ENCODE peak calls at places on chromosome 18, in five cellular contexts. C is upper lobe of right lung, Q is suprapubic skin, P is HCT116, L is Caco-2. D is an unnamed sample. For H3K27me3 and H3K9me3, the result is how much of the 10 kb centered on the place peaks cover.

GRCh38 chr18:61991201-61991600 is 98.4 kb upstream of the RNF152 start:
- DNase-seq in Q (no peak), L (no peak), C (no peak), P (no peak), D (no peak)

GRCh38 chr18:63138469-63139340 is 180.9 kb downstream of the BCL2 start:
- DNase-seq in Q (no peak), P (no peak), L (no peak), C (no peak), D (no peak)

GRCh38 chr18:51184092-51184458 is 13.4 kb downstream of the MEX3C start:
- DNase-seq in L (no peak), P (no peak), Q (no peak), C (no peak), D (no peak)

GRCh38 chr18:70423988-70424387 is 135.1 kb downstream of the SOCS6 start:
- DNase-seq in P (peak), C (no peak), L (no peak), Q (no peak), D (no peak)

GRCh38 chr18:703660-704018 is 8.8 kb downstream of the ENOSF1 start:
- DNase-seq in Q (no peak), C (no peak), L (no peak), P (no peak), D (no peak)

GRCh38 chr18:6106116-6106645 is 210.9 kb upstream of the TMEM200C start:
- DNase-seq in C (no peak), L (no peak), Q (no peak), P (no peak), D (no peak)

GRCh38 chr18:79917351-79918088 is 33.9 kb downstream of the SLC66A2 start:
- DNase-seq in Q (peak), C (peak), L (no peak), P (no peak), D (no peak)

GRCh38 chr18:3449702-3450357 is at the start of gene TGIF1:
- DNase-seq in C (peak), L (peak), Q (peak), P (peak), D (peak)

GRCh38 chr18:2316686-2317308 is 254.5 kb downstream of the METTL4 start:
- DNase-seq in Q (no peak), L (peak), P (no peak), C (no peak), D (no peak)

GRCh38 chr18:9101730-9102390 is 639 bp upstream of the NDUFV2 start:
- DNase-seq in P (peak), C (no peak), Q (no peak), L (no peak), D (no peak)

GRCh38 chr18:49846263-49846662 is 32.9 kb upstream of the ACAA2 start:
- DNase-seq in C (no peak), Q (no peak), P (no peak), L (no peak), D (no peak)

GRCh38 chr18:79371536-79372210 is 24.1 kb upstream of the NFATC1 start:
- DNase-seq in Q (no peak), P (no peak), C (no peak), L (no peak), D (no peak)

GRCh38 chr18:32714571-32715148 is 58.2 kb downstream of the KLHL14 start:
- DNase-seq in P (peak), C (no peak), L (no peak), Q (no peak), D (no peak)

GRCh38 chr18:2848145-2848878 is 1.5 kb downstream of the EMILIN2 start:
- DNase-seq in C (no peak), L (no peak), P (no peak), Q (no peak), D (no peak)

GRCh38 chr18:8450013-8450412 is 159.2 kb upstream of the RAB12 start:
- DNase-seq in P (peak), Q (peak), L (no peak), C (no peak), D (no peak)

GRCh38 chr18:10086458-10086857 is 172.6 kb downstream of the VAPA start:
- DNase-seq in Q (no peak), P (no peak), C (no peak), L (no peak), D (no peak)

GRCh38 chr18:10930078-10930477 is 219.3 kb downstream of the PIEZO2 start:
- DNase-seq in L (no peak), P (no peak), C (no peak), Q (no peak), D (no peak)

GRCh38 chr18:21468514-21469164 is 131.9 kb downstream of the ESCO1 start:
- DNase-seq in P (no peak), Q (no peak), C (no peak), L (no peak), D (no peak)

GRCh38 chr18:5630057-5630765 is 86.4 kb upstream of the EPB41L3 start:
- DNase-seq in C (peak), P (no peak), L (peak), Q (peak), D (no peak)

GRCh38 chr18:35334821-35335220 is 9.4 kb downstream of the ZNF24 start:
- DNase-seq in L (no peak), Q (no peak), P (no peak), C (no peak), D (no peak)

GRCh38 chr18:12597775-12598174 is 60.1 kb downstream of the SPIRE1 start:
- DNase-seq in C (peak), P (peak), L (peak), Q (no peak), D (no peak)

GRCh38 chr18:50045126-50045525 is 149.8 kb downstream of the MYO5B start:
- DNase-seq in P (no peak), Q (no peak), C (no peak), L (no peak), D (no peak)

GRCh38 chr18:22515250-22515649 is 97.5 kb upstream of the CTAGE1 start:
- DNase-seq in C (no peak), L (no peak), Q (no peak), P (no peak), D (no peak)

GRCh38 chr18:49026501-49027378 is 76.0 kb upstream of the SMAD7 start:
- DNase-seq in L (no peak), P (no peak), Q (peak), C (peak), D (no peak)

GRCh38 chr18:48263421-48263820 is 145.8 kb downstream of the ZBTB7C start:
- DNase-seq in P (no peak), Q (no peak), L (no peak), C (no peak), D (no peak)

GRCh38 chr18:73408434-73408833 is 540.6 kb upstream of the NETO1 start:
- DNase-seq in P (no peak), Q (no peak), L (no peak), C (no peak), D (no peak)

GRCh38 chr18:3906072-3906471 is 456.1 kb downstream of the TGIF1 start:
- DNase-seq in Q (no peak), C (no peak), L (no peak), P (no peak), D (no peak)

GRCh38 chr18:54233761-54234160 is 9.3 kb upstream of the MBD2 start:
- DNase-seq in P (no peak), Q (no peak), C (no peak), L (no peak), D (no peak)

GRCh38 chr18:65409266-65409665 is 341.5 kb upstream of the CDH7 start:
- DNase-seq in C (no peak), L (no peak), Q (no peak), P (no peak), D (no peak)

GRCh38 chr18:58569490-58569911 is 59.4 kb downstream of the ALPK2 start:
- DNase-seq in P (no peak), Q (no peak), L (no peak), C (no peak), D (no peak)

GRCh38 chr18:45243347-45244095 is 371.8 kb upstream of the SLC14A2 start:
- DNase-seq in C (no peak), P (no peak), L (no peak), Q (no peak), D (no peak)

GRCh38 chr18:32271649-32272324 is 81.9 kb downstream of the MEP1B start:
- DNase-seq in C (no peak), L (no peak), Q (no peak), P (peak), D (no peak)

GRCh38 chr18:23574611-23575308 is 11.5 kb downstream of the NPC1 start:
- DNase-seq in P (no peak), Q (no peak), L (no peak), C (no peak), D (no peak)

GRCh38 chr18:46555213-46555612 is 101.8 kb downstream of the LOXHD1 start:
- DNase-seq in C (no peak), L (no peak), Q (no peak), P (no peak), D (no peak)
- TF ChIP-seq CTCF in C (no peak), L (no peak), Q (no peak), P (no peak), D (no peak)

DNA sequence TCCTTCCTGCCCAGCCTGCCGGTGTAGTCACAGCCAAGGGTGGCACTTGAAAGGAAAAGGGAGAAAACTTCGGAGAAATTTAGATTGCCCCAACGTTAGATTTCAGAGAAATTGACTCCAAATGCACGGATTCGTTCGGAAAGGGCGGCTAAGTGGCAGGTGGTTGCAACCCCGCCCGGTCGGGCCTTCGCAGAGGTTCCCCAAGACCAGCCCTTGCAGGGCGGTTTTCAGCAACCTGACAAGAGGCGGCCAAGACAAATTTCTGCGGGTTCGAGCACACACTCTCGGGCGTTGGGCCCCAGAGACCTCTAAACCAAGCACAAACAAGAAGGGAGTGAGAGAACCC is 4.8 kb downstream of the ONECUT2 start:
- DNase-seq in C (no peak), Q (no peak), L (no peak), P (no peak), D (no peak)
- H3K27me3 ChIP-seq in C (half or more), Q (half or more), L (under half), P (under half), D (half or more)

GRCh38 chr18:14104906-14105748 is 27.1 kb downstream of the ZNF519 start:
- DNase-seq in C (no peak), P (no peak), Q (no peak), L (no peak), D (no peak)

DNA sequence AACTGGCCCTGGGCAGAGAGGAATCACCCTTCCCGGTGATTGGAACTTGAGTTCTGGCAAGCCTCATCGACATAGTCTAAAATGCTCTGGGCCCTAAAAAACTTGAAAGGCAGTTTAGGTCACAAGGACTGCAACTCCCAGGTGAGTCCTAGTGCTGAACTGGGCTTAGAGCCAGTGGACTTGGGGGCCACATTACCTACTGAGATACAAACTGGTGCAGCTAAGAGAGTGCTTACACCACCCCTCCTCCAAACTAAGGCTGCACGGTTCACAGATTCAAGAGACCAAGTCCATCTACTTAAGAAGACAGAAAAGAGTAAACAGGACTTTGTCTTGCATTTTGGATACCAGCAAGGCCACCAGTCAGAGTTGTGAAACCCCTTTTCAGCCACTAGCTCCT is 25.3 kb downstream of the ZNF519 start:
- DNase-seq in L (no peak), P (no peak), C (no peak), Q (no peak), D (no peak)
- H3K9me3 ChIP-seq in L (under half), P (under half), C (under half), Q (under half), D (under half)

GRCh38 chr18:31102020-31102684 is at the start of gene DSC2:
- DNase-seq in L (peak), Q (peak), C (peak), P (no peak), D (no peak)
- TF ChIP-seq CTCF in L (no peak), Q (no peak), C (no peak), P (no peak), D (no peak)

DNA sequence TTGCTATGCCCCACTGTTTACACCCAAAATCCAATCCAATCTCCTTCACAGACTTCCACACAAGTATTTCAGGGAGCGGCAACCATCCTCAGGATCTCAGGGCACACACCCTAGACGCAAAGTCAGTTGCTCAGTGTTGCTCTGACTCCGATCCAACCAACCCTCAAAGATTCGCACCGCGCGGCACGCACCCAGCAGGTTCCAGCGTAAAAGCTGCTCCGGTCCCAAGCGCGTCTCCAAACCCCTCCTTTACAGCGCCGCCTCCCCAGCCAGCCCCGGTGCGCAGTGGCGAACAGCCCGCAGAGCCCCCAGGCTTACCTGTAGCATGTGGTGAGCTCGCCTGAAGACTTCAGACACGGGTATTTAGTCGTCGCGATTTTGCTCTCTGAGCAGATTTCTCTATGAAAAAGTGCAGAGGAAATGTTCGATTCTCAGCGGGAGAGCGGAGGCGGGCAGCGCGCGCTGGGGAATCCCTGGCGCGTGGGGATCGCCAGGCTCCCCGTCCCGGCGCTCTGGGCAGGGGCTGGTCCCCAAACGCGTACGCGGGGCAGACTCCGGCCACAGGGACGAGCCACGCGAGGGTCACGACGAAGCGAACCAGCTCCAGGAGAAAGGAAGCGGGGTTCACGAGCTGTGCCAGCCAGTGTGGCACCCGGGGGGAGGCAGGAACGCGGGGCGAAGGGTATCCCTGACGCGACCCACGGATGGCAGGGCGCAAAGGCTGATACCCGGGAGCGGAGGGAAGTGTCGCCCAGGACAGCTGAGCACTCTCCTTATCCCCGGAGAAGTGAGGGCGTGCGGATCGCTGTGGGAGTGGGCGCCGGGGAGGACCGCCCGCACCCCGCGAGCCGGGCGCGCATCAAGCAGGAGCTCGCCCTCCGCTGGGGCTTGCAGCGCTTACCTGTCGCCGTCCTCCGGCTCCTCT is 650 bp downstream of the CCBE1 start:
- DNase-seq in L (no peak), P (no peak), Q (no peak), C (no peak), D (no peak)
- H3K27me3 ChIP-seq in L (under half), P (under half), Q (under half), C (under half), D (under half)